ENCODE peak calls at places on chromosomes 7 and 10, in five cellular contexts. X, Y, O, Q and N are unnamed samples.

GRCh38 chr10:30687698-30688213 is 58.2 kb upstream of the LYZL2 start:
- DNase-seq in O (peak), Q (peak), X (peak), Y (no peak), N (peak)

GRCh38 chr7:42222891-42223290 is 14.1 kb downstream of the GLI3 start:
- DNase-seq in O (no peak), Y (no peak), X (no peak), Q (no peak), N (no peak)

GRCh38 chr7:73758581-73759138 is 11.4 kb downstream of the CLDN3 start:
- DNase-seq in Y (no peak), Q (no peak), O (no peak), X (no peak), N (no peak)

GRCh38 chr7:93719546-93719945 is 145.0 kb upstream of the CALCR start:
- DNase-seq in X (no peak), O (no peak), Y (no peak), Q (no peak), N (no peak)

GRCh38 chr10:4144802-4145201 is 359.8 kb upstream of the KLF6 start:
- DNase-seq in Q (no peak), Y (no peak), O (no peak), X (no peak), N (no peak)

GRCh38 chr7:77649950-77650349 is 46.3 kb upstream of the RSBN1L start:
- DNase-seq in O (no peak), Y (no peak), X (no peak), Q (no peak), N (peak)

GRCh38 chr10:46540412-46541016 is 15.9 kb downstream of the GPRIN2 start:
- DNase-seq in Y (no peak), O (no peak), Q (no peak), X (no peak), N (no peak)

GRCh38 chr10:131444862-131445461 is 133.4 kb upstream of the TCERG1L start:
- DNase-seq in Y (no peak), X (no peak), Q (no peak), O (no peak), N (no peak)

GRCh38 chr10:46301721-46302479 is 15.1 kb downstream of the ANTXRL start:
- DNase-seq in X (no peak), Y (no peak), O (no peak), Q (no peak), N (no peak)

GRCh38 chr10:48364659-48365405 is 58.4 kb downstream of the MAPK8 start:
- DNase-seq in Y (no peak), X (no peak), O (no peak), Q (no peak), N (no peak)

GRCh38 chr7:82722946-82723345 is 279.4 kb upstream of the CACNA2D1 start:
- DNase-seq in X (no peak), O (no peak), Q (no peak), Y (no peak), N (no peak)

GRCh38 chr10:62830577-62831122 is 14.5 kb upstream of the EGR2 start:
- DNase-seq in X (no peak), Y (no peak), Q (no peak), O (no peak), N (no peak)

GRCh38 chr10:78831457-78831856 is 237.3 kb upstream of the ZMIZ1 start:
- DNase-seq in O (no peak), Q (no peak), Y (no peak), X (no peak), N (no peak)

GRCh38 chr7:44309271-44310091 is 15.9 kb downstream of the CAMK2B start:
- DNase-seq in Q (peak), O (no peak), X (peak), Y (peak), N (no peak)

GRCh38 chr10:76155961-76156360 is 724.5 kb downstream of the LRMDA start:
- DNase-seq in X (no peak), Y (no peak), O (no peak), Q (peak), N (no peak)

GRCh38 chr7:34158754-34159153 is 253.4 kb downstream of the BMPER start:
- DNase-seq in X (no peak), Y (no peak), Q (no peak), O (no peak), N (no peak)

GRCh38 chr10:23322082-23322481 is 22.5 kb downstream of the C10orf67 start:
- DNase-seq in X (no peak), Y (no peak), Q (no peak), O (no peak), N (no peak)

GRCh38 chr7:17408245-17408903 is 109.9 kb downstream of the AHR start:
- DNase-seq in Y (no peak), Q (no peak), O (peak), X (no peak), N (peak)

GRCh38 chr10:13485623-13486022 is 43.2 kb downstream of the BEND7 start:
- DNase-seq in X (no peak), O (no peak), Y (no peak), Q (no peak), N (no peak)

GRCh38 chr7:95493247-95493646 is 7.5 kb downstream of the ASB4 start:
- DNase-seq in O (no peak), Q (no peak), Y (no peak), X (no peak), N (no peak)

GRCh38 chr7:140242057-140243031 is 65.6 kb upstream of the KDM7A start:
- DNase-seq in Q (no peak), X (no peak), Y (no peak), O (peak), N (no peak)

GRCh38 chr10:35542303-35542702 is 62.8 kb upstream of the GJD4 start:
- DNase-seq in O (no peak), X (no peak), Y (no peak), Q (no peak), N (no peak)

GRCh38 chr10:15863733-15864132 is 3.4 kb upstream of the MINDY3 start:
- DNase-seq in Y (peak), Q (no peak), X (no peak), O (no peak), N (no peak)

GRCh38 chr7:34077168-34077567 is 171.8 kb downstream of the BMPER start:
- DNase-seq in X (no peak), Q (no peak), Y (no peak), O (no peak), N (no peak)

GRCh38 chr10:130487562-130487961 is 351.4 kb downstream of the GLRX3 start:
- DNase-seq in Y (no peak), O (no peak), Q (peak), X (no peak), N (no peak)

GRCh38 chr7:24722386-24723177 is 34.7 kb downstream of the GSDME start:
- DNase-seq in X (no peak), Y (no peak), Q (peak), O (no peak), N (peak)

GRCh38 chr10:6143128-6143527 is 54.3 kb downstream of the RBM17 start:
- DNase-seq in X (no peak), Q (no peak), Y (no peak), O (no peak), N (no peak)

GRCh38 chr10:114397651-114398145 is 6.6 kb downstream of the AFAP1L2 start:
- DNase-seq in Y (no peak), X (no peak), Q (no peak), O (no peak), N (no peak)

GRCh38 chr10:69428138-69428537 is 11.4 kb upstream of the TACR2 start:
- DNase-seq in Y (no peak), O (no peak), Q (no peak), X (no peak), N (no peak)

GRCh38 chr10:6669269-6669859 is 89.3 kb upstream of the PRKCQ start:
- DNase-seq in Y (no peak), Q (peak), X (no peak), O (no peak), N (peak)

GRCh38 chr7:47772492-47772891 is 175.8 kb downstream of the PKD1L1 start:
- DNase-seq in Q (no peak), Y (no peak), X (no peak), O (no peak), N (no peak)

GRCh38 chr7:65251851-65252620 is 121.6 kb upstream of the ZNF92 start:
- DNase-seq in Y (peak), Q (peak), O (no peak), X (no peak), N (peak)

GRCh38 chr10:4316166-4316810 is 509.7 kb upstream of the AKR1E2 start:
- DNase-seq in Y (no peak), Q (no peak), O (no peak), X (no peak), N (no peak)

GRCh38 chr10:33612551-33612950 is 278.1 kb upstream of the NRP1 start:
- DNase-seq in Q (no peak), Y (no peak), O (no peak), X (no peak), N (no peak)

GRCh38 chr7:101857358-101857794 is 40.0 kb downstream of the CUX1 start:
- DNase-seq in Y (no peak), O (no peak), X (no peak), Q (no peak), N (no peak)

GRCh38 chr10:79081353-79082034 is 12.7 kb downstream of the ZMIZ1 start:
- DNase-seq in O (peak), X (no peak), Q (no peak), Y (no peak), N (no peak)

GRCh38 chr7:150629347-150629746 is 2.8 kb downstream of the GIMAP6 start:
- DNase-seq in O (no peak), Q (no peak), Y (no peak), X (no peak), N (no peak)

GRCh38 chr7:55344840-55345239 is 20.3 kb upstream of the LANCL2 start:
- DNase-seq in X (no peak), Y (no peak), Q (no peak), O (no peak), N (no peak)

GRCh38 chr7:139095194-139095659 is 14.3 kb downstream of the ZC3HAV1 start:
- DNase-seq in Y (no peak), O (no peak), X (peak), Q (no peak), N (no peak)

GRCh38 chr10:79270471-79271246 is 76.6 kb upstream of the PPIF start:
- DNase-seq in X (no peak), O (no peak), Q (no peak), Y (no peak), N (no peak)